ENCODE peak calls at places on chromosomes 1 and 21, in seven cellular contexts. One of them, this sample, is unnamed. For H3K4me1, the result is how much of the 10 kb centered on the place peaks cover.

GRCh38 chr1:198726455-198726854 is 87.6 kb downstream of the PTPRC start:
- DNase-seq in tibial artery: no peak
- DNase-seq in cardiac muscle cell: peak
- DNase-seq in thyroid gland: no peak
- DNase-seq in pancreas: no peak
- DNase-seq in mucosa of descending colon: no peak
- DNase-seq in psoas muscle: no peak
- DNase-seq in this sample: no peak

GRCh38 chr1:154765970-154766369 is 104.1 kb downstream of the KCNN3 start:
- DNase-seq in tibial artery: peak
- DNase-seq in cardiac muscle cell: peak
- DNase-seq in thyroid gland: no peak
- DNase-seq in pancreas: no peak
- DNase-seq in mucosa of descending colon: no peak
- DNase-seq in psoas muscle: no peak
- DNase-seq in this sample: no peak

GRCh38 chr1:56676571-56677035 is 31.5 kb downstream of the PRKAA2 start:
- DNase-seq in tibial artery: no peak
- DNase-seq in cardiac muscle cell: no peak
- DNase-seq in thyroid gland: no peak
- DNase-seq in pancreas: no peak
- DNase-seq in mucosa of descending colon: no peak
- DNase-seq in psoas muscle: no peak
- DNase-seq in this sample: no peak

GRCh38 chr21:41509733-41510132 is 1.8 kb upstream of the TMPRSS2 start:
- DNase-seq in tibial artery: no peak
- DNase-seq in cardiac muscle cell: no peak
- DNase-seq in thyroid gland: no peak
- DNase-seq in pancreas: no peak
- DNase-seq in mucosa of descending colon: no peak
- DNase-seq in psoas muscle: no peak
- DNase-seq in this sample: no peak

GRCh38 chr1:66022904-66023620 is 230.4 kb downstream of the PDE4B start:
- DNase-seq in tibial artery: no peak
- DNase-seq in cardiac muscle cell: peak
- DNase-seq in thyroid gland: no peak
- DNase-seq in pancreas: no peak
- DNase-seq in mucosa of descending colon: no peak
- DNase-seq in psoas muscle: no peak
- DNase-seq in this sample: no peak

GRCh38 chr21:45982256-45982757 is 737 bp downstream of the COL6A1 start:
- DNase-seq in tibial artery: peak
- DNase-seq in cardiac muscle cell: peak
- DNase-seq in thyroid gland: peak
- DNase-seq in pancreas: peak
- DNase-seq in mucosa of descending colon: peak
- DNase-seq in psoas muscle: peak
- DNase-seq in this sample: peak

GRCh38 chr1:70874826-70875225 is 172.8 kb downstream of the PTGER3 start:
- DNase-seq in tibial artery: no peak
- DNase-seq in cardiac muscle cell: no peak
- DNase-seq in thyroid gland: no peak
- DNase-seq in pancreas: no peak
- DNase-seq in mucosa of descending colon: no peak
- DNase-seq in psoas muscle: no peak
- DNase-seq in this sample: no peak

GRCh38 chr1:223001653-223002634 is 141.1 kb downstream of the TLR5 start:
- DNase-seq in tibial artery: no peak
- DNase-seq in cardiac muscle cell: no peak
- DNase-seq in thyroid gland: no peak
- DNase-seq in pancreas: no peak
- DNase-seq in mucosa of descending colon: no peak
- DNase-seq in psoas muscle: no peak
- DNase-seq in this sample: no peak

GRCh38 chr1:200154069-200154767 is 126.7 kb downstream of the NR5A2 start:
- DNase-seq in tibial artery: no peak
- DNase-seq in cardiac muscle cell: peak
- DNase-seq in thyroid gland: no peak
- DNase-seq in pancreas: no peak
- DNase-seq in mucosa of descending colon: no peak
- DNase-seq in psoas muscle: no peak
- DNase-seq in this sample: peak

GRCh38 chr1:41432481-41433280 is 51.8 kb downstream of the EDN2 start:
- DNase-seq in tibial artery: peak
- DNase-seq in cardiac muscle cell: peak
- DNase-seq in thyroid gland: peak
- DNase-seq in pancreas: peak
- DNase-seq in mucosa of descending colon: peak
- DNase-seq in psoas muscle: peak
- DNase-seq in this sample: peak

GRCh38 chr1:111990878-111991760 is 1.7 kb upstream of the KCND3 start:
- DNase-seq in tibial artery: peak
- DNase-seq in cardiac muscle cell: peak
- DNase-seq in thyroid gland: peak
- DNase-seq in pancreas: peak
- DNase-seq in mucosa of descending colon: peak
- DNase-seq in psoas muscle: peak
- DNase-seq in this sample: peak

GRCh38 chr1:184145083-184145482 is 93.6 kb downstream of the TSEN15 start:
- DNase-seq in tibial artery: no peak
- DNase-seq in cardiac muscle cell: no peak
- DNase-seq in thyroid gland: no peak
- DNase-seq in pancreas: no peak
- DNase-seq in mucosa of descending colon: no peak
- DNase-seq in psoas muscle: no peak
- DNase-seq in this sample: no peak

GRCh38 chr1:184146202-184146601 is 94.7 kb downstream of the TSEN15 start:
- DNase-seq in tibial artery: no peak
- DNase-seq in cardiac muscle cell: no peak
- DNase-seq in thyroid gland: no peak
- DNase-seq in pancreas: no peak
- DNase-seq in mucosa of descending colon: no peak
- DNase-seq in psoas muscle: no peak
- DNase-seq in this sample: no peak

GRCh38 chr1:184141481-184141880 is 90.0 kb downstream of the TSEN15 start:
- DNase-seq in tibial artery: no peak
- DNase-seq in cardiac muscle cell: no peak
- DNase-seq in thyroid gland: no peak
- DNase-seq in pancreas: no peak
- DNase-seq in mucosa of descending colon: no peak
- DNase-seq in psoas muscle: no peak
- DNase-seq in this sample: no peak

GRCh38 chr1:184143449-184143848 is 91.9 kb downstream of the TSEN15 start:
- DNase-seq in tibial artery: no peak
- DNase-seq in cardiac muscle cell: peak
- DNase-seq in thyroid gland: peak
- DNase-seq in pancreas: no peak
- DNase-seq in mucosa of descending colon: no peak
- DNase-seq in psoas muscle: no peak
- DNase-seq in this sample: no peak
- TF ChIP-seq CTCF in tibial artery: no peak
- TF ChIP-seq CTCF in cardiac muscle cell: no peak
- TF ChIP-seq CTCF in thyroid gland: no peak
- TF ChIP-seq CTCF in pancreas: no peak
- TF ChIP-seq CTCF in mucosa of descending colon: no peak
- TF ChIP-seq CTCF in psoas muscle: peak
- TF ChIP-seq CTCF in this sample: no peak

GRCh38 chr1:8018492-8019228 is 7.4 kb downstream of the ERRFI1 start:
- DNase-seq in tibial artery: no peak
- DNase-seq in cardiac muscle cell: peak
- DNase-seq in thyroid gland: peak
- DNase-seq in pancreas: no peak
- DNase-seq in mucosa of descending colon: no peak
- DNase-seq in psoas muscle: no peak
- DNase-seq in this sample: no peak
- H3K4me1 ChIP-seq in tibial artery: half or more
- H3K4me1 ChIP-seq in cardiac muscle cell: under half
- H3K4me1 ChIP-seq in thyroid gland: half or more
- H3K4me1 ChIP-seq in pancreas: under half
- H3K4me1 ChIP-seq in mucosa of descending colon: under half
- H3K4me1 ChIP-seq in psoas muscle: half or more
- H3K4me1 ChIP-seq in this sample: under half

GRCh38 chr1:25199876-25200620 is 32.3 kb downstream of the SYF2 start:
- DNase-seq in tibial artery: no peak
- DNase-seq in cardiac muscle cell: no peak
- DNase-seq in thyroid gland: no peak
- DNase-seq in pancreas: no peak
- DNase-seq in mucosa of descending colon: no peak
- DNase-seq in psoas muscle: no peak
- DNase-seq in this sample: no peak

GRCh38 chr1:25197982-25198681 is 34.2 kb downstream of the SYF2 start:
- DNase-seq in tibial artery: no peak
- DNase-seq in cardiac muscle cell: peak
- DNase-seq in thyroid gland: peak
- DNase-seq in pancreas: no peak
- DNase-seq in mucosa of descending colon: no peak
- DNase-seq in psoas muscle: no peak
- DNase-seq in this sample: peak

GRCh38 chr1:25197235-25197930 is 34.9 kb downstream of the SYF2 start:
- DNase-seq in tibial artery: no peak
- DNase-seq in cardiac muscle cell: no peak
- DNase-seq in thyroid gland: no peak
- DNase-seq in pancreas: no peak
- DNase-seq in mucosa of descending colon: no peak
- DNase-seq in psoas muscle: no peak
- DNase-seq in this sample: no peak

GRCh38 chr1:25196830-25197229 is 35.5 kb downstream of the SYF2 start:
- DNase-seq in tibial artery: no peak
- DNase-seq in cardiac muscle cell: no peak
- DNase-seq in thyroid gland: no peak
- DNase-seq in pancreas: no peak
- DNase-seq in mucosa of descending colon: no peak
- DNase-seq in psoas muscle: no peak
- DNase-seq in this sample: no peak

DNA sequence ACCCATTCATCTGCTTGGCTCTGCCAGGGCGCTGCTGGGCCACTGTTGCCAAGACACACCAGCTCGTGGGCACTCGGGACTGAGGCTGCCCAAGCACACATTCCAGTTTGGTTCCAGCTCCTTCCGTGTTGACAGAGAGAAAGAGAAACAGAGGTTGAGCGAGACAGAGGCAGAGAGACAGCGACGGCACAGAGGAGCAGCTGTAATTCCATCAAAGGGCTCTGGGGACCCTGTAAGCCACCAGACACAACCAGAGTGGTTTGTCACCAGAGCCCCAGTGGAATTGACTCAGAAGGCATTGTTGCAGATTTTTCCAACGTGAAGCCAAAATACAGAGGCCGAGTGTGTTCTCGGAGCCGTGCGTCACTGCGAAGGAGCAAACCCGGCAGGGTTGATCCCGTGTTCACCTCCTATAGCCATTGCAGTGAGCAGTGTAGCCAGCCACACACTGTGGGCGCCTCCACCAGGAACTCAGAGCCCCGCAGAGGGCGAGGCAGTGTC is 33.5 kb downstream of the SYF2 start:
- DNase-seq in tibial artery: peak
- DNase-seq in cardiac muscle cell: peak
- DNase-seq in thyroid gland: peak
- DNase-seq in pancreas: no peak
- DNase-seq in mucosa of descending colon: peak
- DNase-seq in psoas muscle: no peak
- DNase-seq in this sample: peak
- H3K4me3 ChIP-seq in tibial artery: peak
- H3K4me3 ChIP-seq in cardiac muscle cell: no peak
- H3K4me3 ChIP-seq in thyroid gland: no peak
- H3K4me3 ChIP-seq in pancreas: no peak
- H3K4me3 ChIP-seq in mucosa of descending colon: no peak
- H3K4me3 ChIP-seq in psoas muscle: peak
- H3K4me3 ChIP-seq in this sample: no peak

GRCh38 chr1:210291088-210291487 is 37.6 kb upstream of the HHAT start:
- DNase-seq in tibial artery: no peak
- DNase-seq in cardiac muscle cell: peak
- DNase-seq in thyroid gland: no peak
- DNase-seq in pancreas: no peak
- DNase-seq in mucosa of descending colon: no peak
- DNase-seq in psoas muscle: no peak
- DNase-seq in this sample: no peak
- TF ChIP-seq CTCF in tibial artery: no peak
- TF ChIP-seq CTCF in cardiac muscle cell: no peak
- TF ChIP-seq CTCF in thyroid gland: no peak
- TF ChIP-seq CTCF in pancreas: no peak
- TF ChIP-seq CTCF in mucosa of descending colon: no peak
- TF ChIP-seq CTCF in psoas muscle: no peak
- TF ChIP-seq CTCF in this sample: no peak